ENCODE peak calls at places on chromosomes 1 and 21, in seven cellular contexts. J, Q, A, K, Y, B and O are unnamed samples.

GRCh38 chr1:210231846-210232523 is 611 bp upstream of the SERTAD4 start:
- DNase-seq in Y (peak; percentile 41), A (no peak), Q (peak; percentile 46), B (peak; percentile 26), K (no peak), J (no peak), O (peak; percentile 23)

GRCh38 chr1:64691631-64692030 is 53.2 kb upstream of the RAVER2 start:
- DNase-seq in Y (no peak), B (no peak), K (no peak), A (no peak), Q (no peak), J (no peak), O (no peak)

GRCh38 chr1:56758135-56758534 is 61.1 kb downstream of the FYB2 start:
- DNase-seq in A (peak; percentile 70), Y (peak; percentile 14), Q (no peak), B (peak; percentile 19), K (peak; percentile 24), J (no peak), O (peak; percentile 26)

GRCh38 chr1:156838972-156839371 is 19.9 kb downstream of the INSRR start:
- DNase-seq in Y (no peak), K (no peak), B (no peak), Q (no peak), J (no peak), A (peak; percentile 70), O (peak; percentile 32)

GRCh38 chr21:44440241-44441040 is 14.9 kb upstream of the LRRC3 start:
- DNase-seq in Y (peak; percentile 11), J (peak; percentile 58), Q (peak; percentile 11), A (no peak), B (no peak), K (no peak), O (no peak)

GRCh38 chr1:161421456-161421855 is 53.8 kb upstream of the CFAP126 start:
- DNase-seq in J (no peak), K (no peak), Q (no peak), B (no peak), A (no peak), Y (no peak), O (no peak)

GRCh38 chr1:246113555-246114095 is 393.5 kb downstream of the SMYD3 start:
- DNase-seq in Q (no peak), B (no peak), A (no peak), Y (no peak), K (no peak), J (no peak), O (no peak)

GRCh38 chr1:174262747-174263241 is 103.5 kb downstream of the RABGAP1L start:
- DNase-seq in Y (no peak), K (peak; percentile 31), B (peak; percentile 40), J (no peak), A (peak; percentile 56), Q (no peak), O (peak; percentile 59)

GRCh38 chr1:101911894-101912293 is 84.8 kb downstream of the OLFM3 start:
- DNase-seq in Q (no peak), J (no peak), A (no peak), B (no peak), K (no peak), Y (no peak), O (no peak)

GRCh38 chr1:196034080-196034706 is 574.0 kb downstream of the KCNT2 start:
- DNase-seq in K (peak; percentile 32), J (no peak), B (no peak), A (peak; percentile 86), Q (no peak), Y (no peak), O (no peak)

GRCh38 chr1:161913482-161914140 is 110.1 kb downstream of the OLFML2B start:
- DNase-seq in K (no peak), Q (no peak), J (no peak), B (no peak), Y (no peak), A (no peak), O (no peak)

GRCh38 chr21:17270234-17270633 is 242.6 kb upstream of the CXADR start:
- DNase-seq in A (peak; percentile 38), Q (peak; percentile 60), B (peak; percentile 33), J (no peak), Y (no peak), K (no peak), O (no peak)

GRCh38 chr21:46314441-46315020 is 9.1 kb downstream of the C21orf58 start:
- DNase-seq in Q (no peak), A (no peak), J (no peak), K (no peak), Y (no peak), B (no peak), O (no peak)

GRCh38 chr1:22362626-22363402 is 88.8 kb upstream of the ZBTB40 start:
- DNase-seq in K (no peak), Q (no peak), J (peak; percentile 48), B (no peak), Y (no peak), A (no peak), O (no peak)

GRCh38 chr1:77538956-77539509 is 143.4 kb downstream of the ZZZ3 start:
- DNase-seq in Q (no peak), K (no peak), J (no peak), A (no peak), Y (no peak), B (no peak), O (no peak)

GRCh38 chr1:42436794-42437458 is 18.9 kb downstream of the ZMYND12 start:
- DNase-seq in Q (no peak), K (no peak), A (no peak), J (no peak), B (no peak), Y (no peak), O (no peak)

GRCh38 chr1:153568367-153569099 is 2.9 kb upstream of the S100A2 start:
- DNase-seq in J (peak; percentile 94), Q (peak; percentile 92), K (peak; percentile 88), B (peak; percentile 86), Y (peak; percentile 90), A (peak; percentile 91), O (peak; percentile 90)
- H3K27ac ChIP-seq in J (peak overlapping the region; percentile 90), Q (peak overlapping the region; percentile 34), K (peak overlapping the region; percentile 29), B (peak overlapping the region; percentile 99), Y (peak overlapping the region; percentile 88), A (no peak overlapping the region), O (peak overlapping the region; percentile 71)

GRCh38 chr1:36951761-36952160 is 82.6 kb downstream of the GRIK3 start:
- DNase-seq in Y (no peak), A (no peak), J (no peak), K (no peak), B (no peak), Q (no peak), O (no peak)
- H3K27me3 ChIP-seq in Y (peaks cover 46% of the 10 kb centered on the region), A (no peaks in the 10 kb centered on the region), J (no peaks in the 10 kb centered on the region), K (no peaks in the 10 kb centered on the region), B (no peaks in the 10 kb centered on the region), Q (no peaks in the 10 kb centered on the region), O (no peaks in the 10 kb centered on the region)

GRCh38 chr1:114081145-114082046 is 72.3 kb downstream of the SYT6 start:
- DNase-seq in A (no peak), J (no peak), B (no peak), Y (peak; percentile 21), Q (peak; percentile 20), K (no peak), O (no peak)
- H3K27ac ChIP-seq in A (no peak overlapping the region), J (no peak overlapping the region), B (peak overlapping the region; percentile 38), Y (peak overlapping the region; percentile 34), Q (peak overlapping the region; percentile 39), K (no peak overlapping the region), O (no peak overlapping the region)

DNA sequence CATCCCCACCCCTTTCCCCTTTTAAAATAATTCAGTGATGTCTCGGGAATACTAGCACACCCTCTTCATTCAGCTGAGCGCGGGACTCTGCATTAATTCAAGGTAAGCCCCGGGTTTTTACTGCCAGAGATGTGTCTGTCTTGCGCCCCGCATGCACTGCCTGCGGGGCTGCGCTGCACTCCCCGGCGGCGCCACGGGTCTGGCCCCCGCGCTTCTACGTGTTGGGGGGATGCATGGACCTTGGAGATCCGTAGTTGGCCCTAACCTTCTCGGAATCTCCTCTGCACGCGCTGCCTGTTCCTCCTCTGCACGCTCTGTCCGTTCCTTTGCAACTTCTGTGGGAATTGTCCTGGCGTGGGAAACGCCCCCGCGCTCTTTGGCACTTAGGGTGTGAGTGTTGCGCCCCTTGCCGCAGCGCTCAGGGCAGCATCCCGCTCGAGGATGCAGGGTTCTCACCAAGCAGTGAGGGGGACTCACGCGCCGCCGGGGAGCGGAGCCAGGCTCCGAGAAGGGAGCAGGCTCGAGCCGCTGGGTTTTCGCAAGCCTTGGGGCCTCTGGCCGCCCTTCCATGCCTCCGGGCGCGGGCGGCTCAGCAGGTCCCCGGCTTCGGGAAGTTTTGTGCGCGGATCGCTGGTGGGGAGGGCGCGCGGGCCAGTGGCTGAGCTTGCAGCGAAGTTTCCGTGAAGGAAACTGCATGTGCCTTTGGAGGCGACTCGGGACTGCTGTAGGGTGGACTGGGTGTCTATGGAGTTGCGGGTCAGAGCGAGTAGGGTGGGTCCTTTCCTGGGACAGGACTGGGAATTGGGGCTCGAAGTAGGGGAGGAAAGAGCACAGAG is 165.1 kb upstream of the CACNA1E start:
- DNase-seq in B (no peak), Y (no peak), Q (no peak), A (peak; percentile 79), K (peak; percentile 51), J (no peak), O (no peak)
- H3K27me3 ChIP-seq in B (peaks cover 3% of the 10 kb centered on the region), Y (peaks cover 89% of the 10 kb centered on the region), Q (no peaks in the 10 kb centered on the region), A (peaks cover 85% of the 10 kb centered on the region), K (peaks cover 14% of the 10 kb centered on the region), J (peaks cover 18% of the 10 kb centered on the region), O (peaks cover 27% of the 10 kb centered on the region)